ENCODE peak calls at places on chromosome 1, in four cellular contexts. R is HuH-7, K is nucleus accumbens, T is IMR-90. V is an unnamed sample.
A peak's percentile ranks its signal among the peaks of the same experiment; 100 is the strongest.

GRCh38 chr1:45802343-45803298 is 791 bp upstream of the MAST2 start:
- DNase-seq in T (peak; percentile 99), K (no peak), R (peak; percentile 83), V (peak; percentile 98)

GRCh38 chr1:109385417-109385816 is 12.3 kb downstream of the SORT1 start:
- DNase-seq in K (no peak), T (no peak), R (no peak), V (no peak)

GRCh38 chr1:234911787-234912186 is 216.8 kb downstream of the TOMM20 start:
- DNase-seq in K (no peak), R (no peak), T (no peak), V (no peak)

GRCh38 chr1:215132156-215132555 is 49.6 kb downstream of the KCNK2 start:
- DNase-seq in T (peak; percentile 53), K (no peak), R (no peak), V (no peak)

GRCh38 chr1:72432645-72433267 is 150.4 kb upstream of the NEGR1 start:
- DNase-seq in K (no peak), T (no peak), R (no peak), V (no peak)

GRCh38 chr1:91611498-91611917 is 110.9 kb downstream of the CDC7 start:
- DNase-seq in R (no peak), T (no peak), K (no peak), V (no peak)

GRCh38 chr1:103496014-103496635 is 29.4 kb upstream of the RNPC3 start:
- DNase-seq in T (peak; percentile 62), K (no peak), R (no peak), V (peak; percentile 22)

GRCh38 chr1:107920578-107920977 is 44.4 kb downstream of the VAV3 start:
- DNase-seq in T (no peak), K (no peak), R (no peak), V (no peak)

GRCh38 chr1:227785812-227786608 is 29.5 kb upstream of the PRSS38 start:
- DNase-seq in K (no peak), T (no peak), R (no peak), V (no peak)

GRCh38 chr1:35656863-35657232 is 15.5 kb upstream of the PSMB2 start:
- DNase-seq in T (peak; percentile 28), K (no peak), R (no peak), V (no peak)

GRCh38 chr1:227459977-227460376 is 103.4 kb upstream of the ZNF678 start:
- DNase-seq in K (no peak), R (no peak), T (no peak), V (no peak)

GRCh38 chr1:51642739-51643142 is 25.8 kb downstream of the OSBPL9 start:
- DNase-seq in K (no peak), R (no peak), T (peak; percentile 96), V (no peak)

GRCh38 chr1:221093903-221094865 is 214.9 kb downstream of the HLX start:
- DNase-seq in K (no peak), T (no peak), R (no peak), V (no peak)

GRCh38 chr1:48492392-48492791 is 20.4 kb upstream of the SPATA6 start:
- DNase-seq in R (no peak), T (no peak), K (no peak), V (no peak)

GRCh38 chr1:59396387-59396786 is 99.5 kb downstream of the FGGY start:
- DNase-seq in T (no peak), K (no peak), R (no peak), V (no peak)

GRCh38 chr1:232352956-232353355 is 277.0 kb downstream of the SIPA1L2 start:
- DNase-seq in T (no peak), R (no peak), K (no peak), V (no peak)

GRCh38 chr1:86704972-86705632 is 726 bp downstream of the SH3GLB1 start:
- DNase-seq in R (peak; percentile 36), K (peak; percentile 64), T (peak; percentile 50), V (peak; percentile 63)

GRCh38 chr1:72547412-72547811 is 265.1 kb upstream of the NEGR1 start:
- DNase-seq in R (no peak), K (no peak), T (no peak), V (no peak)

GRCh38 chr1:231776006-231776707 is 149.6 kb downstream of the DISC1 start:
- DNase-seq in R (no peak), T (peak; percentile 86), K (no peak), V (no peak)

GRCh38 chr1:40868051-40868723 is 6.0 kb upstream of the CITED4 start:
- DNase-seq in R (no peak), K (no peak), T (peak; percentile 84), V (peak; percentile 45)

GRCh38 chr1:172647110-172647564 is 11.8 kb upstream of the FASLG start:
- DNase-seq in K (no peak), T (peak; percentile 26), R (no peak), V (no peak)

GRCh38 chr1:76238094-76238551 is 163.6 kb downstream of the ST6GALNAC3 start:
- DNase-seq in T (no peak), K (no peak), R (no peak), V (no peak)

GRCh38 chr1:99811747-99812146 is 38.4 kb upstream of the AGL start:
- DNase-seq in R (no peak), T (no peak), K (no peak), V (no peak)

GRCh38 chr1:23395162-23395724 is 25.6 kb upstream of the ZNF436 start:
- DNase-seq in K (no peak), R (no peak), T (no peak), V (no peak)

GRCh38 chr1:199279872-199280649 is 641.2 kb downstream of the PTPRC start:
- DNase-seq in R (no peak), K (no peak), T (peak; percentile 51), V (no peak)

GRCh38 chr1:47906009-47906432 is 91.2 kb downstream of the TRABD2B start:
- DNase-seq in R (no peak), K (no peak), T (no peak), V (peak; percentile 15)

GRCh38 chr1:59427155-59427554 is 130.3 kb downstream of the FGGY start:
- DNase-seq in R (no peak), T (peak; percentile 83), K (no peak), V (peak; percentile 45)

GRCh38 chr1:171127481-171127880 is 36.8 kb downstream of the FMO3 start:
- DNase-seq in T (peak; percentile 85), R (no peak), K (no peak), V (no peak)